ENCODE peak calls at places on chromosome 11, in four cellular contexts. M is H1, X is HepG2, K is GM12878. Y is an unnamed sample.

GRCh38 chr11:115775846-115776245 is 271.6 kb upstream of the CADM1 start:
- DNase-seq in K (no peak), M (no peak), X (no peak), Y (no peak)

GRCh38 chr11:288328-289144 is at the start of gene PGGHG:
- DNase-seq in K (no peak), M (peak), X (no peak), Y (peak)

GRCh38 chr11:19868281-19868821 is 155.7 kb downstream of the NAV2 start:
- DNase-seq in X (no peak), M (no peak), K (no peak), Y (no peak)

GRCh38 chr11:111419181-111419580 is 40.1 kb upstream of the POU2AF1 start:
- DNase-seq in X (no peak), K (no peak), M (no peak), Y (no peak)

GRCh38 chr11:95659088-95659487 is 130.5 kb downstream of the FAM76B start:
- DNase-seq in X (no peak), K (no peak), M (no peak), Y (no peak)

GRCh38 chr11:131674051-131674755 is 303.8 kb downstream of the NTM start:
- DNase-seq in X (peak), K (no peak), M (peak), Y (peak)

GRCh38 chr11:12131943-12132789 is 21.8 kb downstream of the MICAL2 start:
- DNase-seq in K (no peak), X (no peak), M (no peak), Y (no peak)

GRCh38 chr11:91773090-91773489 is 451.5 kb upstream of the FAT3 start:
- DNase-seq in K (no peak), X (no peak), M (peak), Y (no peak)

GRCh38 chr11:96863520-96863919 is 473.7 kb downstream of the JRKL start:
- DNase-seq in K (no peak), X (no peak), M (no peak), Y (no peak)

GRCh38 chr11:47130541-47130940 is 46.1 kb downstream of the ARFGAP2 start:
- DNase-seq in M (no peak), X (no peak), K (no peak), Y (no peak)
- TF ChIP-seq SUZ12 in M (no peak), X (no peak), K (no peak), Y (no peak)

GRCh38 chr11:18540207-18541009 is 13.7 kb upstream of the TSG101 start:
- DNase-seq in K (no peak), M (no peak), X (peak), Y (no peak)
- TF ChIP-seq SUZ12 in K (no peak), M (no peak), X (no peak), Y (no peak)

GRCh38 chr11:86181379-86181778 is 63.2 kb upstream of the EED start:
- DNase-seq in K (no peak), M (no peak), X (no peak), Y (no peak)
- TF ChIP-seq SUZ12 in K (no peak), M (no peak), X (no peak), Y (no peak)

GRCh38 chr11:69102732-69103615 is 52.8 kb upstream of the SMIM38 start:
- DNase-seq in M (no peak), X (no peak), K (no peak), Y (no peak)
- TF ChIP-seq SUZ12 in M (no peak), X (no peak), K (no peak), Y (no peak)